ENCODE peak calls at places on chromosomes 12 and 14, in eight cellular contexts. One of them, this sample, is unnamed.

GRCh38 chr12:84803661-84804060 is 108.9 kb downstream of the SLC6A15 start:
- DNase-seq in effector memory CD8-positive, alpha-beta T cell: no peak
- DNase-seq in Right ventricle myocardium superior: no peak
- DNase-seq in SW 1271: no peak
- DNase-seq in fibroblast of the conjunctiva: no peak
- DNase-seq in DMS53: no peak
- DNase-seq in GM12891: no peak
- DNase-seq in sigmoid colon: no peak
- DNase-seq in this sample: no peak

GRCh38 chr14:96088911-96089310 is 49.7 kb downstream of the C14orf132 start:
- DNase-seq in effector memory CD8-positive, alpha-beta T cell: no peak
- DNase-seq in Right ventricle myocardium superior: no peak
- DNase-seq in SW 1271: no peak
- DNase-seq in fibroblast of the conjunctiva: no peak
- DNase-seq in DMS53: no peak
- DNase-seq in GM12891: no peak
- DNase-seq in sigmoid colon: peak; percentile 46
- DNase-seq in this sample: no peak

GRCh38 chr12:121036810-121037326 is 2.2 kb downstream of the OASL start:
- DNase-seq in effector memory CD8-positive, alpha-beta T cell: peak; percentile 46
- DNase-seq in Right ventricle myocardium superior: no peak
- DNase-seq in SW 1271: no peak
- DNase-seq in fibroblast of the conjunctiva: no peak
- DNase-seq in DMS53: no peak
- DNase-seq in GM12891: no peak
- DNase-seq in sigmoid colon: no peak
- DNase-seq in this sample: no peak

GRCh38 chr14:24322672-24323071 is 11.4 kb downstream of the LTB4R start:
- DNase-seq in effector memory CD8-positive, alpha-beta T cell: no peak
- DNase-seq in Right ventricle myocardium superior: no peak
- DNase-seq in SW 1271: no peak
- DNase-seq in fibroblast of the conjunctiva: no peak
- DNase-seq in DMS53: no peak
- DNase-seq in GM12891: no peak
- DNase-seq in sigmoid colon: no peak
- DNase-seq in this sample: no peak

GRCh38 chr12:65364021-65364420 is 85.5 kb downstream of the MSRB3 start:
- DNase-seq in effector memory CD8-positive, alpha-beta T cell: no peak
- DNase-seq in Right ventricle myocardium superior: no peak
- DNase-seq in SW 1271: no peak
- DNase-seq in fibroblast of the conjunctiva: no peak
- DNase-seq in DMS53: no peak
- DNase-seq in GM12891: no peak
- DNase-seq in sigmoid colon: no peak
- DNase-seq in this sample: no peak

GRCh38 chr14:100143523-100143922 is 15.9 kb downstream of the DEGS2 start:
- DNase-seq in effector memory CD8-positive, alpha-beta T cell: no peak
- DNase-seq in Right ventricle myocardium superior: no peak
- DNase-seq in SW 1271: no peak
- DNase-seq in fibroblast of the conjunctiva: no peak
- DNase-seq in DMS53: no peak
- DNase-seq in GM12891: no peak
- DNase-seq in sigmoid colon: no peak
- DNase-seq in this sample: no peak

GRCh38 chr12:58858030-58858429 is 62.3 kb downstream of the LRIG3 start:
- DNase-seq in effector memory CD8-positive, alpha-beta T cell: no peak
- DNase-seq in Right ventricle myocardium superior: no peak
- DNase-seq in SW 1271: no peak
- DNase-seq in fibroblast of the conjunctiva: no peak
- DNase-seq in DMS53: no peak
- DNase-seq in GM12891: no peak
- DNase-seq in sigmoid colon: no peak
- DNase-seq in this sample: no peak

GRCh38 chr12:111766608-111767361 is at the start of gene ALDH2:
- DNase-seq in effector memory CD8-positive, alpha-beta T cell: peak; percentile 5
- DNase-seq in Right ventricle myocardium superior: peak; percentile 87
- DNase-seq in SW 1271: no peak
- DNase-seq in fibroblast of the conjunctiva: peak; percentile 34
- DNase-seq in DMS53: peak; percentile 83
- DNase-seq in GM12891: peak; percentile 60
- DNase-seq in sigmoid colon: peak; percentile 91
- DNase-seq in this sample: peak; percentile 89

GRCh38 chr14:46985529-46986137 is 334.1 kb upstream of the RPL10L start:
- DNase-seq in effector memory CD8-positive, alpha-beta T cell: no peak
- DNase-seq in Right ventricle myocardium superior: no peak
- DNase-seq in SW 1271: no peak
- DNase-seq in fibroblast of the conjunctiva: no peak
- DNase-seq in DMS53: no peak
- DNase-seq in GM12891: no peak
- DNase-seq in sigmoid colon: no peak
- DNase-seq in this sample: no peak

GRCh38 chr12:110339184-110339952 is 58.3 kb downstream of the ATP2A2 start:
- DNase-seq in effector memory CD8-positive, alpha-beta T cell: no peak
- DNase-seq in Right ventricle myocardium superior: no peak
- DNase-seq in SW 1271: no peak
- DNase-seq in fibroblast of the conjunctiva: no peak
- DNase-seq in DMS53: no peak
- DNase-seq in GM12891: no peak
- DNase-seq in sigmoid colon: no peak
- DNase-seq in this sample: no peak

GRCh38 chr12:70581199-70581598 is 56.0 kb downstream of the PTPRB start:
- DNase-seq in effector memory CD8-positive, alpha-beta T cell: no peak
- DNase-seq in Right ventricle myocardium superior: no peak
- DNase-seq in SW 1271: no peak
- DNase-seq in fibroblast of the conjunctiva: no peak
- DNase-seq in DMS53: no peak
- DNase-seq in GM12891: no peak
- DNase-seq in sigmoid colon: no peak
- DNase-seq in this sample: no peak

GRCh38 chr12:62629971-62630739 is 163.5 kb downstream of the MON2 start:
- DNase-seq in effector memory CD8-positive, alpha-beta T cell: no peak
- DNase-seq in Right ventricle myocardium superior: no peak
- DNase-seq in SW 1271: no peak
- DNase-seq in fibroblast of the conjunctiva: no peak
- DNase-seq in DMS53: no peak
- DNase-seq in GM12891: no peak
- DNase-seq in sigmoid colon: no peak
- DNase-seq in this sample: no peak

GRCh38 chr12:64009321-64010068 is 165.0 kb downstream of the SRGAP1 start:
- DNase-seq in effector memory CD8-positive, alpha-beta T cell: no peak
- DNase-seq in Right ventricle myocardium superior: no peak
- DNase-seq in SW 1271: no peak
- DNase-seq in fibroblast of the conjunctiva: no peak
- DNase-seq in DMS53: no peak
- DNase-seq in GM12891: no peak
- DNase-seq in sigmoid colon: no peak
- DNase-seq in this sample: no peak

GRCh38 chr12:77324763-77325468 is 259.5 kb upstream of the E2F7 start:
- DNase-seq in effector memory CD8-positive, alpha-beta T cell: no peak
- DNase-seq in Right ventricle myocardium superior: peak; percentile 83
- DNase-seq in SW 1271: peak; percentile 5
- DNase-seq in fibroblast of the conjunctiva: peak; percentile 20
- DNase-seq in DMS53: peak; percentile 92
- DNase-seq in GM12891: peak; percentile 76
- DNase-seq in sigmoid colon: peak; percentile 80
- DNase-seq in this sample: peak; percentile 90

GRCh38 chr12:123022205-123022604 is 41.7 kb downstream of the ARL6IP4 start:
- DNase-seq in effector memory CD8-positive, alpha-beta T cell: no peak
- DNase-seq in Right ventricle myocardium superior: no peak
- DNase-seq in SW 1271: no peak
- DNase-seq in fibroblast of the conjunctiva: no peak
- DNase-seq in DMS53: no peak
- DNase-seq in GM12891: no peak
- DNase-seq in sigmoid colon: no peak
- DNase-seq in this sample: no peak

GRCh38 chr14:58849609-58850008 is 211.8 kb downstream of the DACT1 start:
- DNase-seq in effector memory CD8-positive, alpha-beta T cell: no peak
- DNase-seq in Right ventricle myocardium superior: no peak
- DNase-seq in SW 1271: no peak
- DNase-seq in fibroblast of the conjunctiva: no peak
- DNase-seq in DMS53: no peak
- DNase-seq in GM12891: no peak
- DNase-seq in sigmoid colon: no peak
- DNase-seq in this sample: no peak

GRCh38 chr12:71935594-71935993 is 3.1 kb upstream of the TPH2 start:
- DNase-seq in effector memory CD8-positive, alpha-beta T cell: no peak
- DNase-seq in Right ventricle myocardium superior: no peak
- DNase-seq in SW 1271: no peak
- DNase-seq in fibroblast of the conjunctiva: no peak
- DNase-seq in DMS53: no peak
- DNase-seq in GM12891: no peak
- DNase-seq in sigmoid colon: no peak
- DNase-seq in this sample: no peak

GRCh38 chr12:121762269-121762668 is 31.2 kb downstream of the RHOF start:
- DNase-seq in effector memory CD8-positive, alpha-beta T cell: no peak
- DNase-seq in Right ventricle myocardium superior: no peak
- DNase-seq in SW 1271: no peak
- DNase-seq in fibroblast of the conjunctiva: no peak
- DNase-seq in DMS53: no peak
- DNase-seq in GM12891: no peak
- DNase-seq in sigmoid colon: no peak
- DNase-seq in this sample: no peak

GRCh38 chr14:34098045-34098984 is 147.4 kb upstream of the EGLN3 start:
- DNase-seq in effector memory CD8-positive, alpha-beta T cell: no peak
- DNase-seq in Right ventricle myocardium superior: no peak
- DNase-seq in SW 1271: no peak
- DNase-seq in fibroblast of the conjunctiva: peak; percentile 27
- DNase-seq in DMS53: peak; percentile 71
- DNase-seq in GM12891: peak; percentile 22
- DNase-seq in sigmoid colon: no peak
- DNase-seq in this sample: peak; percentile 39

GRCh38 chr14:76919811-76920571 is 93.8 kb downstream of the LRRC74A start:
- DNase-seq in effector memory CD8-positive, alpha-beta T cell: no peak
- DNase-seq in Right ventricle myocardium superior: peak; percentile 69
- DNase-seq in SW 1271: no peak
- DNase-seq in fibroblast of the conjunctiva: peak; percentile 75
- DNase-seq in DMS53: peak; percentile 94
- DNase-seq in GM12891: no peak
- DNase-seq in sigmoid colon: peak; percentile 73
- DNase-seq in this sample: peak; percentile 54

GRCh38 chr12:92324849-92325500 is 179.3 kb upstream of the BTG1 start:
- DNase-seq in effector memory CD8-positive, alpha-beta T cell: no peak
- DNase-seq in Right ventricle myocardium superior: no peak
- DNase-seq in SW 1271: no peak
- DNase-seq in fibroblast of the conjunctiva: no peak
- DNase-seq in DMS53: no peak
- DNase-seq in GM12891: no peak
- DNase-seq in sigmoid colon: no peak
- DNase-seq in this sample: no peak

GRCh38 chr12:66901136-66901932 is 222.5 kb upstream of the GRIP1 start:
- DNase-seq in effector memory CD8-positive, alpha-beta T cell: no peak
- DNase-seq in Right ventricle myocardium superior: no peak
- DNase-seq in SW 1271: no peak
- DNase-seq in fibroblast of the conjunctiva: no peak
- DNase-seq in DMS53: no peak
- DNase-seq in GM12891: peak; percentile 4
- DNase-seq in sigmoid colon: no peak
- DNase-seq in this sample: no peak

GRCh38 chr12:95201056-95201670 is 16.1 kb downstream of the FGD6 start:
- DNase-seq in effector memory CD8-positive, alpha-beta T cell: no peak
- DNase-seq in Right ventricle myocardium superior: no peak
- DNase-seq in SW 1271: no peak
- DNase-seq in fibroblast of the conjunctiva: no peak
- DNase-seq in DMS53: peak; percentile 28
- DNase-seq in GM12891: no peak
- DNase-seq in sigmoid colon: no peak
- DNase-seq in this sample: no peak

GRCh38 chr12:45674583-45674982 is 54.9 kb upstream of the ARID2 start:
- DNase-seq in effector memory CD8-positive, alpha-beta T cell: no peak
- DNase-seq in Right ventricle myocardium superior: peak; percentile 50
- DNase-seq in SW 1271: no peak
- DNase-seq in fibroblast of the conjunctiva: peak; percentile 60
- DNase-seq in DMS53: peak; percentile 57
- DNase-seq in GM12891: no peak
- DNase-seq in sigmoid colon: peak; percentile 75
- DNase-seq in this sample: peak; percentile 57

GRCh38 chr14:91241848-91242247 is 2.7 kb downstream of the GPR68 start:
- DNase-seq in effector memory CD8-positive, alpha-beta T cell: no peak
- DNase-seq in Right ventricle myocardium superior: no peak
- DNase-seq in SW 1271: no peak
- DNase-seq in fibroblast of the conjunctiva: no peak
- DNase-seq in DMS53: no peak
- DNase-seq in GM12891: no peak
- DNase-seq in sigmoid colon: no peak
- DNase-seq in this sample: no peak

GRCh38 chr12:120869376-120869775 is 34.8 kb downstream of the SPPL3 start:
- DNase-seq in effector memory CD8-positive, alpha-beta T cell: no peak
- DNase-seq in Right ventricle myocardium superior: no peak
- DNase-seq in SW 1271: no peak
- DNase-seq in fibroblast of the conjunctiva: no peak
- DNase-seq in DMS53: no peak
- DNase-seq in GM12891: no peak
- DNase-seq in sigmoid colon: no peak
- DNase-seq in this sample: no peak

GRCh38 chr12:18998343-18999270 is 130.9 kb upstream of the PLEKHA5 start:
- DNase-seq in effector memory CD8-positive, alpha-beta T cell: no peak
- DNase-seq in Right ventricle myocardium superior: no peak
- DNase-seq in SW 1271: no peak
- DNase-seq in fibroblast of the conjunctiva: peak; percentile 42
- DNase-seq in DMS53: peak; percentile 39
- DNase-seq in GM12891: no peak
- DNase-seq in sigmoid colon: no peak
- DNase-seq in this sample: no peak

GRCh38 chr14:42671636-42672035 is 1065.0 kb downstream of the LRFN5 start:
- DNase-seq in effector memory CD8-positive, alpha-beta T cell: no peak
- DNase-seq in Right ventricle myocardium superior: no peak
- DNase-seq in SW 1271: no peak
- DNase-seq in fibroblast of the conjunctiva: no peak
- DNase-seq in DMS53: no peak
- DNase-seq in GM12891: no peak
- DNase-seq in sigmoid colon: no peak
- DNase-seq in this sample: no peak